ENCODE peak calls at places on chromosomes 4 and X, in seven cellular contexts. R is suprapubic skin, J is NB4, X is sigmoid colon, S is transverse colon, Z is uterus, I is HepG2. B is an unnamed sample.

GRCh38 chr4:31417051-31417450 is 696.9 kb downstream of the PCDH7 start:
- DNase-seq in R (no peak), Z (no peak), I (no peak), S (no peak), X (no peak), J (no peak), B (no peak)

GRCh38 chrX:132819885-132820284 is 138.5 kb downstream of the HS6ST2 start:
- DNase-seq in I (no peak), X (no peak), Z (no peak), S (no peak), R (no peak), J (no peak), B (no peak)

GRCh38 chr4:1337376-1337831 is 9.6 kb upstream of the UVSSA start:
- DNase-seq in Z (no peak), I (peak), S (peak), X (no peak), J (no peak), R (no peak), B (no peak)

GRCh38 chr4:139550724-139551429 is 5.1 kb downstream of the SETD7 start:
- DNase-seq in S (no peak), R (no peak), X (peak), Z (peak), I (no peak), J (no peak), B (no peak)

GRCh38 chrX:53795583-53795982 is 109.1 kb upstream of the HUWE1 start:
- DNase-seq in J (peak), R (no peak), X (no peak), I (no peak), S (no peak), Z (no peak), B (no peak)

GRCh38 chr4:86004030-86004429 is 355.8 kb downstream of the MAPK10 start:
- DNase-seq in X (no peak), I (no peak), R (no peak), S (no peak), Z (no peak), J (no peak), B (no peak)

GRCh38 chrX:117840645-117841044 is 276.0 kb downstream of the KLHL13 start:
- DNase-seq in X (no peak), Z (no peak), S (no peak), I (no peak), R (no peak), J (no peak), B (no peak)

GRCh38 chr4:170243662-170244288 is 154.0 kb upstream of the AADAT start:
- DNase-seq in X (no peak), Z (no peak), J (no peak), I (no peak), R (no peak), S (no peak), B (no peak)

GRCh38 chr4:4673070-4673469 is 131.2 kb upstream of the STX18 start:
- DNase-seq in R (no peak), X (peak), J (peak), Z (peak), S (peak), I (no peak), B (peak)

GRCh38 chrX:143781103-143781502 is 60.6 kb upstream of the SPANXN2 start:
- DNase-seq in I (no peak), J (no peak), Z (no peak), X (no peak), R (no peak), S (no peak), B (no peak)

GRCh38 chr4:2930821-2931764 is 32.1 kb downstream of the NOP14 start:
- DNase-seq in Z (peak), J (peak), R (peak), S (peak), X (no peak), I (no peak), B (no peak)

GRCh38 chr4:186946682-186947294 is 223.1 kb upstream of the FAT1 start:
- DNase-seq in I (peak), X (no peak), J (no peak), Z (no peak), S (peak), R (no peak), B (no peak)

GRCh38 chr4:2860391-2861348 is 17.0 kb downstream of the ADD1 start:
- DNase-seq in X (no peak), S (no peak), Z (peak), J (no peak), I (peak), R (no peak), B (no peak)

GRCh38 chrX:147069926-147070325 is 255.4 kb upstream of the CXorf51A start:
- DNase-seq in S (no peak), Z (no peak), I (no peak), R (no peak), J (peak), X (no peak), B (no peak)
- TF ChIP-seq CTCF in S (no peak), Z (no peak), I (no peak), R (no peak), J (no peak), X (no peak), B (no peak)

DNA sequence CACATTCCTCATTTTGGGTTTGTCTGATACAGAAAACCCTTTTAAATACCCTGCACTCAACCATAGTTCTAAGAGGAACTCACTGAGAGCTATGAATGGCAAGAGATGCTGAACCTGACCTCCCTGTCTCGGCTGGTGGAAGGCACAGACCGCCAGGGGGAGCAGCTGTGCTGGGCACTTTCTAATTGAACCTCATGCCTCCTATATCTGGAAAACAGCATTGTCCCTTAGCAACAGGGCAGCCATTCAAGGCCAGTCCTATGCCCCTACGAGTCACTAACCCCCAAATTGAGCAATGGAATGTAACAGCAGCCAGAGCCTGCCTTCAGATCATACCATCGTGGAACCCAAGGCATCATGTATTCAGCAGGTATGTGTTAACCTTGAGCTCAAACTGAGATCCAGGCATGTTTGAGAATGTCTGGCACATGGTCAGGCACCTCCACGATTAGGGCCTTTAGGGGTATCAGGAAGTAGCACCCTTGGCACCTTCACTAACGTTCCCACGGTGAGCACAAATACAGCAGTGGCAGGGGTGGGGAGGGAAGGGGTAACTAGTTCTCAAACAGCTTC is 5.1 kb downstream of the USP27X start:
- DNase-seq in I (peak), S (peak), X (no peak), R (no peak), J (peak), Z (peak), B (peak)
- H3K4me3 ChIP-seq in I (no peak), S (no peak), X (no peak), R (no peak), J (no peak), Z (no peak), B (no peak)

GRCh38 chr4:24912252-24913098 is at the start of gene CCDC149:
- DNase-seq in S (peak), Z (peak), I (peak), J (no peak), X (peak), R (peak), B (no peak)
- TF ChIP-seq POLR2A in S (peak), Z (peak), I (no peak), J (no peak), X (no peak), R (peak), B (no peak)

GRCh38 chrX:48487362-48487785 is 11.4 kb downstream of the FTSJ1 start:
- DNase-seq in J (no peak), I (peak), Z (no peak), R (no peak), S (no peak), X (no peak), B (no peak)
- TF ChIP-seq CTCF in J (no peak), I (no peak), Z (no peak), R (no peak), S (no peak), X (no peak), B (no peak)

GRCh38 chrX:22314692-22315091 is 42.0 kb downstream of the CBLL2 start:
- DNase-seq in I (no peak), Z (peak), R (no peak), X (no peak), J (no peak), S (no peak), B (no peak)
- H3K4me3 ChIP-seq in I (no peak), Z (no peak), R (no peak), X (no peak), J (no peak), S (no peak), B (no peak)

DNA sequence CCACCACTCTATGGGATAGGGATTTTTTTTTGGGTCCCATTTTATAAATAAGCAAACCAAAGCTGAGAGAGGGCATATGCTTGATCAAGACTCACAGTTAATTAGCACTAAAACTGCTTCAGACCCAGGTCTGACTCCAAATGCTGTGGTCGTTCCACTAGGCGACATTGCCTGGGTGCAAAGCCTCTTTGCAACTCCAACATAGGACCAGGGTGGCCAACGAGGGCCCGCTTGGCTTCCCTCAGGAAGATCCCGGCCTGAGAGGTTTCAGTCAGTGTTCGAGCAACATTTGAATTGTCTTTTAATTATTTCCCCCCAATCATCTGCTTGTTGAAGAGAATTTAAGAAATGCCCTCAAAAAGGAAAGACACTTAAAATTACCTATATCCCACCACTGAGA is 11.2 kb downstream of the PJA1 start:
- DNase-seq in R (no peak), Z (no peak), I (no peak), J (no peak), X (no peak), S (no peak), B (no peak)
- TF ChIP-seq POLR2A in R (no peak), Z (no peak), I (no peak), J (no peak), X (no peak), S (no peak), B (no peak)

DNA sequence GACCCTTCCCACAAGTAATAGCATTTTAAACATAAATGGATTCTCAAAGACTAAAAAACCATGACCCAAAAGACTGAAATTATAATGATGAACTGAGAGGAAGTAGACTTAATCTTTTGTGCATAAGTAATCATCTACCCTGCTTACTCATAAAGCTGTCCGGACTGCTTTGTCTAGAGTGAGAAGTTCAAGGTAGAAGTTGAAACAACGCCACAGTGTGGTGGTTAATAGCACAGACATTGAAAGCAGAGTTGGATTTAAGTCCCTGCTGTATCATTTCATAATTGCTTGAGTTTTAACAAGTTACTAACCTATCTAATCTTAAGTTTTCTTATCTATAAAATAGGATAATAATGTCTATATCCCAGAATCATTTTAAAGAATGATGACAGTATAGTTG is 346.5 kb downstream of the CENPC start:
- DNase-seq in X (no peak), R (no peak), S (no peak), J (peak), I (no peak), Z (no peak), B (no peak)
- TF ChIP-seq CTCF in X (no peak), R (no peak), S (no peak), J (peak), I (peak), Z (no peak), B (no peak)

DNA sequence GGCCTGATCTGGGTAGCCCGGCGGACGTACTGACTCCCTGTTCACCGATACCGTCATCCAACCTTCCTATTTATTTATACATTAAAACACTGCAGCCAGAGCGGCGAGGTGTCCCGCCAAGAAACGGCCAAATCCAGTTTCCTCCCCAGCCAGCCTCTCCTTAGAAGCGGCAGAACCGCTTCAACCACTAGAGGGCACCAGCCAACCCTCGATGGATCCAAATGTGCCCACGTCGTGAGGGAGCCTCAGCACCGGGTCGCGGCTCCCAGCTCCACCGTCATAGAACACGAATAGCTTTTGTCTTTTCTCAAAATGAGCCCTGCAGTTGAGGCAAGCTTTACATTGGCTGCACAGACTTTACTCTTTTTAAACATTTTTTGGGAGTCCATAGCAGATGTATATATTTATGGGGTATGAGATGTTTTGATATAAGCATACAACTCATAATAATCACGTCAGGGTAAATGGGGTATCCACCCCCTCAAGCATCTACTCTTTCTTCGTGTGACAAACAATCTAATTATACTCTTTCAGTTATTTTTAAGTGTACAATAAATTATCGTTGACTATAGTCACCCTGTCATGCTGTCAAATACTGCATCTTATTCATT is 13.0 kb upstream of the HELT start:
- DNase-seq in X (peak), J (peak), Z (peak), R (peak), I (peak), S (peak), B (peak)
- H3K4me3 ChIP-seq in X (peak), J (no peak), Z (no peak), R (peak), I (no peak), S (no peak), B (no peak)

DNA sequence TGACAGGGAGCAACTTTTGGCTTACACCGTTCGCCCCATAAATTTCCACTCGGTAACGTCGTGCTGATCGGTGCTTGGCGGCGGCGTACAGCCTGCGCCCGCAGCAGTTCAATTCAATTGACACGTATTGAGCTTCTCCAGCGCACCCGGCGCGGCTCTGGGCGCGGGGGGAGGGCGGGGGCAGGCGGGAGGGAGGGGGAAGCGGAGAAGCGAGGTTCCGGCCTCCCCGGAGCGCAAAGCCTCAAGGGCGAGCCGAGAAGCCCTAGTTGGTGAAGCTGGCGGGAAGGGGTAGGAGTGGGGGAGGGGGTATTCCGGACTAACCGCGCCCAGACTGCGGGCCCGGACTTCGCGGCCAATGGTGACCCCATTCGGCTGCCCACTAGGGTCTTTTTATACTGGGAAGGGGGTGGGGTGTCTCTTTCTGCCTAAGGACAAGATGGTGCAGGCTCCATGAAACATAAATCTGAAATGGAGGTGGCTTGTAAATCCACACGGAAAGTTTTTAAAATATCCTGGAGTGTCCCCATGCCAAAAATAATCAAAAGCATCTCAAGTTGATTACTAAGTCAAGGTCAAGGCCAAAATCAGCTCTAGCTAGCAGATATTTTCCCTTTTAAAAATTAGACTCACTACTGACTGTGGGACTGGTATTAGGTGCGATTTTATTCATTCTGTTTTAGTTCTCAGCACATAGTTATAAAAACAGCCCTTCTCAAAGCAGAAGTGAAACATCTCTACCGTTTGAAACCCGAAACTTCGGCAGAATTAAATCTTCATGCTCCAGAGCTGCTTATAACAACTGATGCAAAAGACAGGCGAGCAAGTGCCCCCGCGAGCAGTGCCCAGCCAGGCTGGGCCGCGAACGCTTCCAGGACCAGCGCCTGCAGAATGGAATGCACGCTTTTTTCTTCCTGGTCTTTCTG is 1.5 kb upstream of the BCOR start:
- DNase-seq in I (no peak), S (peak), J (peak), Z (peak), X (peak), R (no peak), B (no peak)
- TF ChIP-seq POLR2A in I (no peak), S (no peak), J (no peak), Z (no peak), X (no peak), R (no peak), B (no peak)

DNA sequence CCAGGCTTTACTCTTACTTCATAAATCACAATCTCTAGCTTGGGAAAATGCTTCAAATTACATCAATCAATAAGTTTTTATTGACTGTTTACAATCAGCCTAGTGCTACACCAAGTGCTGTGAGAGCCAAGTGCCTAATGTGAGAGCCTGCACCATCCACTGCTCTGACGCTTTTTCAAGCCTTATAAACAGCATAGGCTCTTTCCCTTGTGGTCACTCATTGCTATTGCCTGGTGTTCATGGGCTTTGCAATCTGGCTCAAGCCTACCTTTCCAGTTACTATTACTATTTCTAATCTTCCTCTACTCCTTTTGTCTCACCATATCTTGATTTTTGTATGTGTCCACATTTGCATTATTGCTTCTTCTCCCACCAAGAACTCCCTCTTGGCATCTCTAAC is 77.0 kb downstream of the REELD1 start:
- DNase-seq in J (no peak), S (no peak), I (no peak), R (no peak), Z (no peak), X (no peak), B (no peak)
- TF ChIP-seq CTCF in J (no peak), S (no peak), I (no peak), R (no peak), Z (no peak), X (no peak), B (no peak)

B was measured in lower leg skin.